ENCODE peak calls at places on chromosomes 5 and 9, in seven cellular contexts. D, F, B, M, X, S and Y are unnamed samples.

GRCh38 chr5:39175273-39175955 is 43.9 kb downstream of the FYB1 start:
- DNase-seq in D (no peak), F (no peak), B (no peak), M (no peak), X (no peak), S (no peak), Y (no peak)

GRCh38 chr9:34097865-34098264 is 28.6 kb downstream of the DCAF12 start:
- DNase-seq in D (no peak), F (no peak), B (no peak), M (no peak), X (no peak), S (no peak), Y (no peak)

GRCh38 chr5:172074896-172075295 is 68.5 kb upstream of the FBXW11 start:
- DNase-seq in D (no peak), F (no peak), B (no peak), M (no peak), X (no peak), S (no peak), Y (no peak)

GRCh38 chr5:30605693-30606268 is 587.7 kb upstream of the CDH6 start:
- DNase-seq in D (no peak), F (no peak), B (no peak), M (no peak), X (no peak), S (no peak), Y (no peak)

GRCh38 chr5:10233505-10233904 is 16.2 kb downstream of the ATPSCKMT start:
- DNase-seq in D (no peak), F (peak; percentile 95), B (peak; percentile 88), M (no peak), X (peak; percentile 93), S (peak; percentile 91), Y (peak; percentile 82)

GRCh38 chr5:112154940-112155686 is 264.0 kb downstream of the EPB41L4A start:
- DNase-seq in D (no peak), F (no peak), B (no peak), M (no peak), X (peak; percentile 67), S (no peak), Y (no peak)

GRCh38 chr9:133737071-133737773 is 930 bp downstream of the SARDH start:
- DNase-seq in D (no peak), F (no peak), B (no peak), M (no peak), X (no peak), S (no peak), Y (no peak)

GRCh38 chr5:1734271-1734907 is 65.2 kb downstream of the MRPL36 start:
- DNase-seq in D (no peak), F (no peak), B (no peak), M (no peak), X (no peak), S (no peak), Y (no peak)

DNA sequence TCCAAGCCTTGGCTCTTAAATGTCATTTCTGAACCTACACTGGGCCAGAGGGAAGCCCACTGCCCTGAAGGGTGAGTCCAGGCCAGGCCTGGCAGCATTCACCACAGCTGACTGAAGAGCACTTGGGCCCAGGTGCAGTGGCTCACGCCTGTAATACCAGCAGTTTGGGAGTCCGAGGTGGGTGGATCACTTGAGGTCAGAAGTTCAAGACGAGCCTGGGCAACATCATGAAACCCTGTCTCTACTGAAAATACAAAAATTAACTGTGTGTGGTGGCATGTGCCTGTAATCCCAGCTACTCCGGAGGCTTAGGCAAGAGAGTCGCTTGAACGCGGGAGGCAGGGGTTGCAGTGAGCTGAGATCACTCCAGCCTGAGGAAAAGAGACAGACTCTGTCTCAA is 5.1 kb downstream of the CCIN start:
- DNase-seq in D (no peak), F (no peak), B (no peak), M (no peak), X (no peak), S (no peak), Y (no peak)
- H3K4me3 ChIP-seq in D (no peak overlapping the region), F (no peak overlapping the region), B (no peak overlapping the region), M (no peak overlapping the region), X (no peak overlapping the region), S (no peak overlapping the region), Y (no peak overlapping the region)

GRCh38 chr9:109968332-109968657 is 188.3 kb downstream of the PALM2AKAP2 start:
- DNase-seq in D (no peak), F (no peak), B (no peak), M (no peak), X (no peak), S (no peak), Y (no peak)

GRCh38 chr9:109967651-109968331 is 187.8 kb downstream of the PALM2AKAP2 start:
- DNase-seq in D (no peak), F (no peak), B (no peak), M (no peak), X (no peak), S (no peak), Y (no peak)

GRCh38 chr9:109966643-109967368 is 186.8 kb downstream of the PALM2AKAP2 start:
- DNase-seq in D (no peak), F (no peak), B (no peak), M (no peak), X (no peak), S (no peak), Y (no peak)

GRCh38 chr9:109969559-109970237 is 189.7 kb downstream of the PALM2AKAP2 start:
- DNase-seq in D (no peak), F (no peak), B (no peak), M (no peak), X (no peak), S (no peak), Y (no peak)

GRCh38 chr9:109968702-109969450 is 188.9 kb downstream of the PALM2AKAP2 start:
- DNase-seq in D (no peak), F (peak; percentile 37), B (peak; percentile 41), M (no peak), X (peak; percentile 44), S (peak; percentile 37), Y (no peak)
- TF ChIP-seq CTCF in D (peak; percentile 50), F (peak; percentile 39), B (peak; percentile 43), M (no peak), X (peak; percentile 34), S (peak; percentile 5), Y (peak; percentile 45)

GRCh38 chr5:159917919-159918487 is 1.7 kb downstream of the ADRA1B start:
- DNase-seq in D (no peak), F (peak; percentile 26), B (no peak), M (no peak), X (no peak), S (no peak), Y (no peak)

GRCh38 chr5:159928122-159928960 is 12.1 kb downstream of the ADRA1B start:
- DNase-seq in D (peak; percentile 68), F (peak; percentile 83), B (peak; percentile 79), M (no peak), X (peak; percentile 89), S (peak; percentile 87), Y (no peak)

GRCh38 chr5:159916841-159917761 is 819 bp downstream of the ADRA1B start:
- DNase-seq in D (no peak), F (no peak), B (no peak), M (no peak), X (no peak), S (no peak), Y (no peak)

GRCh38 chr5:159921721-159922120 is 5.4 kb downstream of the ADRA1B start:
- DNase-seq in D (no peak), F (no peak), B (no peak), M (no peak), X (no peak), S (no peak), Y (no peak)

GRCh38 chr5:159923008-159923407 is 6.7 kb downstream of the ADRA1B start:
- DNase-seq in D (no peak), F (no peak), B (no peak), M (no peak), X (no peak), S (no peak), Y (no peak)
- H3K4me3 ChIP-seq in D (no peak overlapping the region), F (no peak overlapping the region), B (no peak overlapping the region), M (no peak overlapping the region), X (no peak overlapping the region), S (no peak overlapping the region), Y (no peak overlapping the region)

GRCh38 chr5:13478831-13479465 is 465.5 kb downstream of the DNAH5 start:
- DNase-seq in D (no peak), F (peak; percentile 70), B (peak; percentile 62), M (no peak), X (peak; percentile 53), S (no peak), Y (peak; percentile 71)
- TF ChIP-seq CTCF in D (peak; percentile 50), F (peak; percentile 58), B (peak; percentile 64), M (peak; percentile 55), X (peak; percentile 45), S (peak; percentile 39), Y (peak; percentile 69)

GRCh38 chr9:129402341-129402739 is 218.6 kb downstream of the C9orf50 start:
- DNase-seq in D (no peak), F (no peak), B (no peak), M (no peak), X (no peak), S (no peak), Y (no peak)
- H3K4me3 ChIP-seq in D (peak overlapping the region; percentile 29), F (no peak overlapping the region), B (peak overlapping the region; percentile 13), M (peak overlapping the region; percentile 11), X (no peak overlapping the region), S (peak overlapping the region; percentile 17), Y (no peak overlapping the region)

GRCh38 chr5:14240366-14240765 is 97.2 kb downstream of the TRIO start:
- DNase-seq in D (no peak), F (no peak), B (peak; percentile 76), M (no peak), X (peak; percentile 33), S (peak; percentile 66), Y (no peak)
- TF ChIP-seq CTCF in D (no peak), F (no peak), B (peak; percentile 44), M (no peak), X (no peak), S (peak; percentile 6), Y (peak; percentile 3)

DNA sequence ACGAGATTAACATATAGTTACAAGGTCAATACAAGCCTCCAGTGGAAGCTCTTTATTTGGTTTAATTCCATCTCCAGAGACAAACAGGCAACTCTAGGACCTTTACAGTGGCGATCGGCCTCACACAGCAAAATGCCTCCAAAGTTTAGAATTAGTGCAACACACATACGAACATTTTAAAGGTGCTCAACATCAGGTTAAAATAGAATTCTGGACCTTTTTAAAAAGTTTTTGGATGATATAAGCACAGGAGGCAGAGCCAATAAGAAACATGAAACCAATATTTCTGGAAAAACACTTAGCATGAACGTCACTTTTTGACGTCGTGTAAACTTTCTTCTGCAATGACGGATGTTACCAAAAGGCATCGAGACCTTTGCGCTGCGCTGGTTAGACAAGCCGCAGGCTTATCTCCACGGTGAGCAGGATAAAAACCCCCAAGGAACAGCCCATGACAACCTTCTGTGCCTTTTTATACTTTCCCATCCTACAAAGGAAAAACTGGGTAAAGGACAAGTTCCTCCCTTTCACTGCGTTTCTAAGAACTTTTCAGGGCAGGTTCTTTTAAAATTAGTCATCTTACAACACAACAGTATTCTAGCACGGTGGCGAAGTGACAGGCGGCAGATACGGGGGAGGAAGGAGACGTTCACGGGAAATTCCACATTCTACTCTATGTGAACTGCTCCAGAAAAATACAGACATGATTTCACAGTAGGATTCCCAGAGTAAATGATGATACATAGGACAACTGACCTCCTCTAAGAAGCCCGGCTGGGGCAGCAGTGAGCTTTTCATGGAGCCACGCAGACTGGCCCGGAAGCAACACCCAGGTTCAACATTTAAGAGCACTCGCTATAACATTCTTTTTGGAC is 52.2 kb downstream of the USP20 start:
- DNase-seq in D (no peak), F (peak; percentile 52), B (peak; percentile 67), M (no peak), X (peak; percentile 87), S (peak; percentile 58), Y (no peak)
- H3K4me3 ChIP-seq in D (peak overlapping the region; percentile 66), F (no peak overlapping the region), B (no peak overlapping the region), M (no peak overlapping the region), X (no peak overlapping the region), S (no peak overlapping the region), Y (no peak overlapping the region)